ENCODE peak calls at places on chromosome 4, in five cellular contexts. One of them, this sample, is unnamed.

GRCh38 chr4:143251781-143252180 is 67.1 kb downstream of the USP38 start:
- DNase-seq in upper lobe of left lung: no peak
- DNase-seq in stimulated activated CD4-positive, alpha-beta T cell treated with anti-CD3 and anti-CD28 coated beads, Interleukin-15, amount 100 ng/mL, for 24 hours: no peak
- DNase-seq in stimulated activated CD8-positive, alpha-beta memory T cell treated with anti-CD3 and anti-CD28 coated beads, Interleukin-7, amount 100 ng/mL, for 4 hours: no peak
- DNase-seq in Karpas-422: no peak
- DNase-seq in this sample: peak

GRCh38 chr4:168177546-168178149 is 85.3 kb downstream of the ANXA10 start:
- DNase-seq in upper lobe of left lung: no peak
- DNase-seq in stimulated activated CD4-positive, alpha-beta T cell treated with anti-CD3 and anti-CD28 coated beads, Interleukin-15, amount 100 ng/mL, for 24 hours: no peak
- DNase-seq in stimulated activated CD8-positive, alpha-beta memory T cell treated with anti-CD3 and anti-CD28 coated beads, Interleukin-7, amount 100 ng/mL, for 4 hours: no peak
- DNase-seq in Karpas-422: no peak
- DNase-seq in this sample: no peak

GRCh38 chr4:170083546-170083945 is 6.2 kb downstream of the AADAT start:
- DNase-seq in upper lobe of left lung: no peak
- DNase-seq in stimulated activated CD4-positive, alpha-beta T cell treated with anti-CD3 and anti-CD28 coated beads, Interleukin-15, amount 100 ng/mL, for 24 hours: no peak
- DNase-seq in stimulated activated CD8-positive, alpha-beta memory T cell treated with anti-CD3 and anti-CD28 coated beads, Interleukin-7, amount 100 ng/mL, for 4 hours: no peak
- DNase-seq in Karpas-422: no peak
- DNase-seq in this sample: no peak

GRCh38 chr4:65467280-65467679 is 203.0 kb downstream of the EPHA5 start:
- DNase-seq in upper lobe of left lung: no peak
- DNase-seq in stimulated activated CD4-positive, alpha-beta T cell treated with anti-CD3 and anti-CD28 coated beads, Interleukin-15, amount 100 ng/mL, for 24 hours: no peak
- DNase-seq in stimulated activated CD8-positive, alpha-beta memory T cell treated with anti-CD3 and anti-CD28 coated beads, Interleukin-7, amount 100 ng/mL, for 4 hours: no peak
- DNase-seq in Karpas-422: no peak
- DNase-seq in this sample: no peak

GRCh38 chr4:74522251-74522991 is 77.5 kb downstream of the AREG start:
- DNase-seq in upper lobe of left lung: no peak
- DNase-seq in stimulated activated CD4-positive, alpha-beta T cell treated with anti-CD3 and anti-CD28 coated beads, Interleukin-15, amount 100 ng/mL, for 24 hours: no peak
- DNase-seq in stimulated activated CD8-positive, alpha-beta memory T cell treated with anti-CD3 and anti-CD28 coated beads, Interleukin-7, amount 100 ng/mL, for 4 hours: no peak
- DNase-seq in Karpas-422: no peak
- DNase-seq in this sample: no peak

GRCh38 chr4:138686078-138686477 is 329.5 kb upstream of the NOCT start:
- DNase-seq in upper lobe of left lung: no peak
- DNase-seq in stimulated activated CD4-positive, alpha-beta T cell treated with anti-CD3 and anti-CD28 coated beads, Interleukin-15, amount 100 ng/mL, for 24 hours: no peak
- DNase-seq in stimulated activated CD8-positive, alpha-beta memory T cell treated with anti-CD3 and anti-CD28 coated beads, Interleukin-7, amount 100 ng/mL, for 4 hours: no peak
- DNase-seq in Karpas-422: no peak
- DNase-seq in this sample: no peak

GRCh38 chr4:90121961-90122748 is 5.0 kb upstream of the CCSER1 start:
- DNase-seq in upper lobe of left lung: no peak
- DNase-seq in stimulated activated CD4-positive, alpha-beta T cell treated with anti-CD3 and anti-CD28 coated beads, Interleukin-15, amount 100 ng/mL, for 24 hours: no peak
- DNase-seq in stimulated activated CD8-positive, alpha-beta memory T cell treated with anti-CD3 and anti-CD28 coated beads, Interleukin-7, amount 100 ng/mL, for 4 hours: no peak
- DNase-seq in Karpas-422: no peak
- DNase-seq in this sample: no peak

GRCh38 chr4:98516441-98517323 is 141.7 kb downstream of the TSPAN5 start:
- DNase-seq in upper lobe of left lung: no peak
- DNase-seq in stimulated activated CD4-positive, alpha-beta T cell treated with anti-CD3 and anti-CD28 coated beads, Interleukin-15, amount 100 ng/mL, for 24 hours: no peak
- DNase-seq in stimulated activated CD8-positive, alpha-beta memory T cell treated with anti-CD3 and anti-CD28 coated beads, Interleukin-7, amount 100 ng/mL, for 4 hours: no peak
- DNase-seq in Karpas-422: peak
- DNase-seq in this sample: peak

GRCh38 chr4:183096276-183096965 is 2.6 kb upstream of the WWC2 start:
- DNase-seq in upper lobe of left lung: no peak
- DNase-seq in stimulated activated CD4-positive, alpha-beta T cell treated with anti-CD3 and anti-CD28 coated beads, Interleukin-15, amount 100 ng/mL, for 24 hours: no peak
- DNase-seq in stimulated activated CD8-positive, alpha-beta memory T cell treated with anti-CD3 and anti-CD28 coated beads, Interleukin-7, amount 100 ng/mL, for 4 hours: no peak
- DNase-seq in Karpas-422: no peak
- DNase-seq in this sample: no peak

GRCh38 chr4:85701881-85702321 is 227.0 kb downstream of the ARHGAP24 start:
- DNase-seq in upper lobe of left lung: no peak
- DNase-seq in stimulated activated CD4-positive, alpha-beta T cell treated with anti-CD3 and anti-CD28 coated beads, Interleukin-15, amount 100 ng/mL, for 24 hours: no peak
- DNase-seq in stimulated activated CD8-positive, alpha-beta memory T cell treated with anti-CD3 and anti-CD28 coated beads, Interleukin-7, amount 100 ng/mL, for 4 hours: no peak
- DNase-seq in Karpas-422: peak
- DNase-seq in this sample: no peak

GRCh38 chr4:43251760-43252317 is 359.3 kb downstream of the GRXCR1 start:
- DNase-seq in upper lobe of left lung: no peak
- DNase-seq in stimulated activated CD4-positive, alpha-beta T cell treated with anti-CD3 and anti-CD28 coated beads, Interleukin-15, amount 100 ng/mL, for 24 hours: no peak
- DNase-seq in stimulated activated CD8-positive, alpha-beta memory T cell treated with anti-CD3 and anti-CD28 coated beads, Interleukin-7, amount 100 ng/mL, for 4 hours: no peak
- DNase-seq in Karpas-422: no peak
- DNase-seq in this sample: no peak

GRCh38 chr4:102778720-102779119 is 18.0 kb upstream of the MANBA start:
- DNase-seq in upper lobe of left lung: no peak
- DNase-seq in stimulated activated CD4-positive, alpha-beta T cell treated with anti-CD3 and anti-CD28 coated beads, Interleukin-15, amount 100 ng/mL, for 24 hours: no peak
- DNase-seq in stimulated activated CD8-positive, alpha-beta memory T cell treated with anti-CD3 and anti-CD28 coated beads, Interleukin-7, amount 100 ng/mL, for 4 hours: no peak
- DNase-seq in Karpas-422: no peak
- DNase-seq in this sample: no peak

GRCh38 chr4:61200991-61201526 is 933 bp downstream of the ADGRL3 start:
- DNase-seq in upper lobe of left lung: no peak
- DNase-seq in stimulated activated CD4-positive, alpha-beta T cell treated with anti-CD3 and anti-CD28 coated beads, Interleukin-15, amount 100 ng/mL, for 24 hours: no peak
- DNase-seq in stimulated activated CD8-positive, alpha-beta memory T cell treated with anti-CD3 and anti-CD28 coated beads, Interleukin-7, amount 100 ng/mL, for 4 hours: no peak
- DNase-seq in Karpas-422: no peak
- DNase-seq in this sample: peak

GRCh38 chr4:119750771-119751170 is 122.2 kb upstream of the PDE5A start:
- DNase-seq in upper lobe of left lung: no peak
- DNase-seq in stimulated activated CD4-positive, alpha-beta T cell treated with anti-CD3 and anti-CD28 coated beads, Interleukin-15, amount 100 ng/mL, for 24 hours: no peak
- DNase-seq in stimulated activated CD8-positive, alpha-beta memory T cell treated with anti-CD3 and anti-CD28 coated beads, Interleukin-7, amount 100 ng/mL, for 4 hours: no peak
- DNase-seq in Karpas-422: no peak
- DNase-seq in this sample: no peak

GRCh38 chr4:30973993-30974392 is 253.8 kb downstream of the PCDH7 start:
- DNase-seq in upper lobe of left lung: no peak
- DNase-seq in stimulated activated CD4-positive, alpha-beta T cell treated with anti-CD3 and anti-CD28 coated beads, Interleukin-15, amount 100 ng/mL, for 24 hours: no peak
- DNase-seq in stimulated activated CD8-positive, alpha-beta memory T cell treated with anti-CD3 and anti-CD28 coated beads, Interleukin-7, amount 100 ng/mL, for 4 hours: no peak
- DNase-seq in Karpas-422: no peak
- DNase-seq in this sample: no peak

GRCh38 chr4:48033825-48034413 is 17.3 kb downstream of the NIPAL1 start:
- DNase-seq in upper lobe of left lung: no peak
- DNase-seq in stimulated activated CD4-positive, alpha-beta T cell treated with anti-CD3 and anti-CD28 coated beads, Interleukin-15, amount 100 ng/mL, for 24 hours: peak
- DNase-seq in stimulated activated CD8-positive, alpha-beta memory T cell treated with anti-CD3 and anti-CD28 coated beads, Interleukin-7, amount 100 ng/mL, for 4 hours: peak
- DNase-seq in Karpas-422: peak
- DNase-seq in this sample: peak

GRCh38 chr4:10810411-10810810 is 125.8 kb upstream of the CLNK start:
- DNase-seq in upper lobe of left lung: no peak
- DNase-seq in stimulated activated CD4-positive, alpha-beta T cell treated with anti-CD3 and anti-CD28 coated beads, Interleukin-15, amount 100 ng/mL, for 24 hours: no peak
- DNase-seq in stimulated activated CD8-positive, alpha-beta memory T cell treated with anti-CD3 and anti-CD28 coated beads, Interleukin-7, amount 100 ng/mL, for 4 hours: no peak
- DNase-seq in Karpas-422: no peak
- DNase-seq in this sample: no peak

GRCh38 chr4:70623301-70623700 is 5.2 kb upstream of the ENAM start:
- DNase-seq in upper lobe of left lung: no peak
- DNase-seq in stimulated activated CD4-positive, alpha-beta T cell treated with anti-CD3 and anti-CD28 coated beads, Interleukin-15, amount 100 ng/mL, for 24 hours: no peak
- DNase-seq in stimulated activated CD8-positive, alpha-beta memory T cell treated with anti-CD3 and anti-CD28 coated beads, Interleukin-7, amount 100 ng/mL, for 4 hours: no peak
- DNase-seq in Karpas-422: no peak
- DNase-seq in this sample: no peak

GRCh38 chr4:163758032-163758431 is 263.5 kb downstream of the TMA16 start:
- DNase-seq in upper lobe of left lung: no peak
- DNase-seq in stimulated activated CD4-positive, alpha-beta T cell treated with anti-CD3 and anti-CD28 coated beads, Interleukin-15, amount 100 ng/mL, for 24 hours: no peak
- DNase-seq in stimulated activated CD8-positive, alpha-beta memory T cell treated with anti-CD3 and anti-CD28 coated beads, Interleukin-7, amount 100 ng/mL, for 4 hours: no peak
- DNase-seq in Karpas-422: no peak
- DNase-seq in this sample: no peak

GRCh38 chr4:159027535-159027934 is 75.3 kb upstream of the RAPGEF2 start:
- DNase-seq in upper lobe of left lung: no peak
- DNase-seq in stimulated activated CD4-positive, alpha-beta T cell treated with anti-CD3 and anti-CD28 coated beads, Interleukin-15, amount 100 ng/mL, for 24 hours: no peak
- DNase-seq in stimulated activated CD8-positive, alpha-beta memory T cell treated with anti-CD3 and anti-CD28 coated beads, Interleukin-7, amount 100 ng/mL, for 4 hours: no peak
- DNase-seq in Karpas-422: no peak
- DNase-seq in this sample: peak

GRCh38 chr4:106522839-106523238 is 154.3 kb upstream of the GIMD1 start:
- DNase-seq in upper lobe of left lung: no peak
- DNase-seq in stimulated activated CD4-positive, alpha-beta T cell treated with anti-CD3 and anti-CD28 coated beads, Interleukin-15, amount 100 ng/mL, for 24 hours: no peak
- DNase-seq in stimulated activated CD8-positive, alpha-beta memory T cell treated with anti-CD3 and anti-CD28 coated beads, Interleukin-7, amount 100 ng/mL, for 4 hours: no peak
- DNase-seq in Karpas-422: no peak
- DNase-seq in this sample: no peak

GRCh38 chr4:152052431-152053057 is 291.7 kb upstream of the GATB start:
- DNase-seq in upper lobe of left lung: no peak
- DNase-seq in stimulated activated CD4-positive, alpha-beta T cell treated with anti-CD3 and anti-CD28 coated beads, Interleukin-15, amount 100 ng/mL, for 24 hours: no peak
- DNase-seq in stimulated activated CD8-positive, alpha-beta memory T cell treated with anti-CD3 and anti-CD28 coated beads, Interleukin-7, amount 100 ng/mL, for 4 hours: no peak
- DNase-seq in Karpas-422: no peak
- DNase-seq in this sample: peak

GRCh38 chr4:88743696-88744095 is 46.1 kb upstream of the NAP1L5 start:
- DNase-seq in upper lobe of left lung: no peak
- DNase-seq in stimulated activated CD4-positive, alpha-beta T cell treated with anti-CD3 and anti-CD28 coated beads, Interleukin-15, amount 100 ng/mL, for 24 hours: no peak
- DNase-seq in stimulated activated CD8-positive, alpha-beta memory T cell treated with anti-CD3 and anti-CD28 coated beads, Interleukin-7, amount 100 ng/mL, for 4 hours: no peak
- DNase-seq in Karpas-422: no peak
- DNase-seq in this sample: peak

This sample was measured in cardiac fibroblast.